ENCODE peak calls at places on chromosomes 2 and 18, in ten cellular contexts. X is H9; M is aorta; Y is IMR-90; P is heart left ventricle; A is CD8-positive, alpha-beta memory T cell; U is left lung; Z is upper lobe of right lung; F is pancreas; K is mammary epithelial cell. O is an unnamed sample.

GRCh38 chr2:113886479-113887383 is 3.2 kb upstream of the ACTR3 start:
- DNase-seq in X (no peak), M (no peak), Y (peak; percentile 94), P (peak; percentile 62), A (no peak), U (no peak), Z (peak; percentile 70), F (peak; percentile 35), K (peak; percentile 77), O (peak; percentile 65)

GRCh38 chr2:181103659-181104058 is 123.3 kb downstream of the UBE2E3 start:
- DNase-seq in X (no peak), M (no peak), Y (no peak), P (no peak), A (no peak), U (no peak), Z (no peak), F (no peak), K (no peak), O (no peak)

GRCh38 chr2:169900686-169901085 is 73.4 kb downstream of the UBR3 start:
- DNase-seq in X (no peak), M (no peak), Y (peak; percentile 28), P (no peak), A (no peak), U (no peak), Z (no peak), F (no peak), K (no peak), O (no peak)

GRCh38 chr2:156430978-156431358 is 5.2 kb upstream of the GPD2 start:
- DNase-seq in X (no peak), M (no peak), Y (peak; percentile 73), P (no peak), A (no peak), U (no peak), Z (no peak), F (no peak), K (peak; percentile 57), O (no peak)

GRCh38 chr2:2743164-2743571 is 412.1 kb upstream of the MYT1L start:
- DNase-seq in X (no peak), M (peak; percentile 88), Y (peak; percentile 1), P (peak; percentile 76), A (no peak), U (peak; percentile 61), Z (no peak), F (peak; percentile 38), K (peak; percentile 79), O (no peak)

GRCh38 chr2:136081582-136082210 is 36.3 kb downstream of the CXCR4 start:
- DNase-seq in X (no peak), M (no peak), Y (no peak), P (no peak), A (no peak), U (no peak), Z (no peak), F (no peak), K (no peak), O (no peak)

GRCh38 chr2:18536100-18536499 is 24.4 kb downstream of the RDH14 start:
- DNase-seq in X (no peak), M (no peak), Y (peak; percentile 14), P (no peak), A (no peak), U (no peak), Z (no peak), F (no peak), K (peak; percentile 47), O (no peak)

GRCh38 chr2:60886962-60887361 is 5.6 kb downstream of the REL start:
- DNase-seq in X (no peak), M (no peak), Y (no peak), P (no peak), A (no peak), U (no peak), Z (no peak), F (no peak), K (no peak), O (no peak)

GRCh38 chr18:57585846-57586242 is 658 bp downstream of the FECH start:
- DNase-seq in X (no peak), M (no peak), Y (no peak), P (no peak), A (no peak), U (no peak), Z (no peak), F (no peak), K (peak; percentile 24), O (no peak)

GRCh38 chr2:172429351-172429968 is 2.1 kb downstream of the ITGA6 start:
- DNase-seq in X (no peak), M (no peak), Y (peak; percentile 31), P (no peak), A (no peak), U (no peak), Z (no peak), F (no peak), K (peak; percentile 58), O (no peak)

GRCh38 chr18:3367491-3368091 is 82.4 kb upstream of the TGIF1 start:
- DNase-seq in X (no peak), M (no peak), Y (peak; percentile 7), P (no peak), A (no peak), U (no peak), Z (no peak), F (no peak), K (peak; percentile 77), O (no peak)

GRCh38 chr18:4455113-4455811 is at the start of gene DLGAP1:
- DNase-seq in X (peak; percentile 82), M (peak; percentile 87), Y (no peak), P (peak; percentile 56), A (no peak), U (peak; percentile 86), Z (peak; percentile 88), F (peak; percentile 68), K (peak; percentile 24), O (peak; percentile 38)

GRCh38 chr2:61380120-61380881 is 90.6 kb downstream of the USP34 start:
- DNase-seq in X (no peak), M (no peak), Y (peak; percentile 59), P (no peak), A (no peak), U (no peak), Z (no peak), F (no peak), K (no peak), O (no peak)

DNA sequence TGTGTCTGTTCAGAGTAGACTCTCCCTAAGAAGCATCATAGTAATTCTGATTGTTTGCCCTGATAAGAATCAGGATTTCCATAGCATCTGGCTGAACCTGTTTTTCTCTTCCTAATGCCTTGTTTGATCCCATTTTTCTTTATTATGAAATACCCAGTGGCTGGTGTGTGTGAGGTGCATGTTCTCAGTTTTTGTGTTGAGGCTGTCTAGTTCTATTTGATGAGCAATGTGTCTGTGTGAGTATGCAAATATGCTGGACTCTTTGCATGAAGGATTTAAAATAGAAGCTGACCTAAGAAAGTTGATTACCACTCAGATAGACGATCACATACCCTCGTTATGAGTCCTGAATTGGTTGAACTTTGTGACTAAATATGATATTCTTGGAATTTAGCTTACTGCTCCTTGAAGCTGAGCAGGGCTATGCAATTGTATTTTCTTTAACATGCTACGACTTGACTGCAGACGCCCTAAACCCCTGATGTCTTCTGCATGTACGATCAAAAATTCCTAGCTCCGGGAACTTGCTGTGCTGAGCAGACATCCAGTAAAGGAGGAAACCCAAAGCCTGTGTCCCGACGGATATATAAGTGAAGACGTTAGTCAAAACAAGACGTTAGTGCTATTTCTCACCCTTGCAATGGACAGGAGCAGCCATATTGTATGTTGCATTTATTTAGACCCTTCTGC is 51.3 kb downstream of the SETBP1 start:
- DNase-seq in X (no peak), M (no peak), Y (peak; percentile 41), P (no peak), A (no peak), U (no peak), Z (no peak), F (no peak), K (peak; percentile 91), O (peak; percentile 70)
- H3K27ac ChIP-seq in X (no peak overlapping the region), M (no peak overlapping the region), Y (no peak overlapping the region), P (no peak overlapping the region), A (no peak overlapping the region), U (no peak overlapping the region), Z (no peak overlapping the region), F (no peak overlapping the region), K (peak overlapping the region; percentile 88), O (peak overlapping the region; percentile 100)

GRCh38 chr18:13294309-13294708 is 75.7 kb downstream of the LDLRAD4 start:
- DNase-seq in X (no peak), M (no peak), Y (no peak), P (no peak), A (peak; percentile 33), U (no peak), Z (no peak), F (no peak), K (no peak), O (no peak)

GRCh38 chr18:13291745-13292447 is 73.3 kb downstream of the LDLRAD4 start:
- DNase-seq in X (no peak), M (no peak), Y (no peak), P (no peak), A (no peak), U (no peak), Z (no peak), F (no peak), K (no peak), O (no peak)

GRCh38 chr18:13290856-13291271 is 72.3 kb downstream of the LDLRAD4 start:
- DNase-seq in X (no peak), M (no peak), Y (no peak), P (no peak), A (no peak), U (no peak), Z (peak; percentile 22), F (no peak), K (no peak), O (no peak)

GRCh38 chr18:13291299-13291698 is 72.7 kb downstream of the LDLRAD4 start:
- DNase-seq in X (no peak), M (no peak), Y (no peak), P (no peak), A (no peak), U (no peak), Z (peak; percentile 12), F (no peak), K (no peak), O (no peak)

GRCh38 chr18:13292736-13293135 is 74.2 kb downstream of the LDLRAD4 start:
- DNase-seq in X (no peak), M (no peak), Y (no peak), P (no peak), A (no peak), U (no peak), Z (no peak), F (no peak), K (no peak), O (no peak)
- H3K4me1 ChIP-seq in X (no peaks in the 10 kb centered on the region), M (no peaks in the 10 kb centered on the region), Y (no peaks in the 10 kb centered on the region), P (no peaks in the 10 kb centered on the region), A (peaks cover 7% of the 10 kb centered on the region), U (no peaks in the 10 kb centered on the region), Z (no peaks in the 10 kb centered on the region), F (no peaks in the 10 kb centered on the region), K (no peaks in the 10 kb centered on the region), O (no peaks in the 10 kb centered on the region)

DNA sequence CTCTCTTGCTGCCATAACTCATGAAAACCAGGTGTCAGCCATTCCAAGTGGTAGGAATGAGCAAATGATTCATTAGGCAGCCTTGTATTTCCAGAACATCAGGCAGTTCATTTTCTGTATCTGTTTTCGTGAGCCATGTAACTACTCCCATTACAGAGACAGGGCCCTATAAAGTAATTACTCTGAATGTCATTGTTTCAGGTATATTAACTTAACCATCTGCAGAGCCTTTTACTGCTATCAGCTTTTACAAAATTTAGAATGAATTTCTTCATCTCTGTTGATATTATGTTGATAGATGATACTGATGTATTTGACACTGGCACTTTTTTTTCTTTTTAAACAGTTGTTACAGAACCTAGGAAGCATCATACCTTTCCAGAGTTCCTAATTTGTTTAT is 69.9 kb downstream of the MGAT5 start:
- DNase-seq in X (no peak), M (no peak), Y (no peak), P (no peak), A (no peak), U (no peak), Z (no peak), F (no peak), K (no peak), O (no peak)
- H3K27ac ChIP-seq in X (no peak overlapping the region), M (no peak overlapping the region), Y (no peak overlapping the region), P (no peak overlapping the region), A (no peak overlapping the region), U (no peak overlapping the region), Z (no peak overlapping the region), F (no peak overlapping the region), K (no peak overlapping the region), O (no peak overlapping the region)

GRCh38 chr2:109450574-109451265 is 163.0 kb downstream of the SEPTIN10 start:
- DNase-seq in X (no peak), M (peak; percentile 85), Y (no peak), P (no peak), A (no peak), U (no peak), Z (peak; percentile 44), F (no peak), K (no peak), O (peak; percentile 44)
- H3K4me1 ChIP-seq in X (no peaks in the 10 kb centered on the region), M (no peaks in the 10 kb centered on the region), Y (peaks cover 12% of the 10 kb centered on the region), P (no peaks in the 10 kb centered on the region), A (no peaks in the 10 kb centered on the region), U (no peaks in the 10 kb centered on the region), Z (no peaks in the 10 kb centered on the region), F (no peaks in the 10 kb centered on the region), K (no peaks in the 10 kb centered on the region), O (no peaks in the 10 kb centered on the region)